ENCODE peak calls at places on chromosomes 16 and 17, in four cellular contexts. One of them, this sample, is unnamed.

GRCh38 chr17:6796017-6796886 is 20.2 kb downstream of the FBXO39 start:
- DNase-seq in GM12892: no peak
- DNase-seq in H1: no peak
- DNase-seq in K562: no peak
- DNase-seq in this sample: peak; percentile 86

GRCh38 chr16:31694461-31694860 is 166.8 kb downstream of the AHSP start:
- DNase-seq in K562: no peak
- DNase-seq in GM12892: no peak
- DNase-seq in H1: no peak
- DNase-seq in this sample: no peak

GRCh38 chr17:51260960-51261958 is 913 bp downstream of the UTP18 start:
- DNase-seq in GM12892: peak; percentile 59
- DNase-seq in H1: peak; percentile 90
- DNase-seq in K562: peak; percentile 83
- DNase-seq in this sample: peak; percentile 49

GRCh38 chr16:23107117-23107516 is 42.1 kb downstream of the USP31 start:
- DNase-seq in K562: no peak
- DNase-seq in GM12892: no peak
- DNase-seq in H1: no peak
- DNase-seq in this sample: no peak

GRCh38 chr16:19001788-19002187 is 18.1 kb downstream of the TMC7 start:
- DNase-seq in GM12892: no peak
- DNase-seq in K562: no peak
- DNase-seq in H1: no peak
- DNase-seq in this sample: no peak

GRCh38 chr16:82157836-82158235 is 12.2 kb downstream of the MPHOSPH6 start:
- DNase-seq in K562: no peak
- DNase-seq in GM12892: no peak
- DNase-seq in H1: no peak
- DNase-seq in this sample: no peak

GRCh38 chr16:77434365-77435239 is at the start of gene ADAMTS18:
- DNase-seq in GM12892: no peak
- DNase-seq in H1: peak; percentile 63
- DNase-seq in K562: no peak
- DNase-seq in this sample: no peak

GRCh38 chr16:12435730-12436129 is 368.0 kb downstream of the CPPED1 start:
- DNase-seq in H1: no peak
- DNase-seq in GM12892: no peak
- DNase-seq in K562: no peak
- DNase-seq in this sample: no peak

GRCh38 chr16:89481556-89481955 is 8.8 kb downstream of the ANKRD11 start:
- DNase-seq in H1: no peak
- DNase-seq in K562: no peak
- DNase-seq in GM12892: no peak
- DNase-seq in this sample: no peak

GRCh38 chr16:66508261-66508913 is 41.5 kb downstream of the TK2 start:
- DNase-seq in H1: no peak
- DNase-seq in GM12892: no peak
- DNase-seq in K562: no peak
- DNase-seq in this sample: no peak

GRCh38 chr17:45836047-45837044 is 8.3 kb upstream of the SPPL2C start:
- DNase-seq in GM12892: no peak
- DNase-seq in K562: no peak
- DNase-seq in H1: no peak
- DNase-seq in this sample: no peak

GRCh38 chr16:566475-567361 is at the start of gene NHLRC4:
- DNase-seq in K562: peak; percentile 93
- DNase-seq in GM12892: peak; percentile 96
- DNase-seq in H1: no peak
- DNase-seq in this sample: peak; percentile 50

GRCh38 chr17:7922499-7923289 is 6.6 kb upstream of the RNF227 start:
- DNase-seq in H1: peak; percentile 90
- DNase-seq in K562: no peak
- DNase-seq in GM12892: peak; percentile 65
- DNase-seq in this sample: no peak

GRCh38 chr16:79211581-79211980 is 389.0 kb downstream of the MAF start:
- DNase-seq in GM12892: no peak
- DNase-seq in H1: no peak
- DNase-seq in K562: no peak
- DNase-seq in this sample: no peak

GRCh38 chr16:10537946-10538345 is 42.5 kb downstream of the EMP2 start:
- DNase-seq in H1: no peak
- DNase-seq in GM12892: no peak
- DNase-seq in K562: no peak
- DNase-seq in this sample: no peak

GRCh38 chr17:45355087-45355486 is 38.3 kb upstream of the MAP3K14 start:
- DNase-seq in K562: no peak
- DNase-seq in GM12892: no peak
- DNase-seq in H1: no peak
- DNase-seq in this sample: no peak

GRCh38 chr16:30893744-30894539 is at the start of gene BCL7C:
- DNase-seq in H1: peak; percentile 93
- DNase-seq in GM12892: peak; percentile 82
- DNase-seq in K562: peak; percentile 95
- DNase-seq in this sample: peak; percentile 90

GRCh38 chr17:299546-299945 is 53.1 kb downstream of the RPH3AL start:
- DNase-seq in K562: no peak
- DNase-seq in H1: no peak
- DNase-seq in GM12892: no peak
- DNase-seq in this sample: no peak

GRCh38 chr17:17303010-17303846 is at the start of gene NT5M:
- DNase-seq in K562: peak; percentile 90
- DNase-seq in GM12892: peak; percentile 83
- DNase-seq in H1: peak; percentile 86
- DNase-seq in this sample: peak; percentile 34

GRCh38 chr17:83190601-83191387 is 111.4 kb downstream of the METRNL start:
- DNase-seq in GM12892: no peak
- DNase-seq in K562: no peak
- DNase-seq in H1: no peak
- DNase-seq in this sample: no peak

GRCh38 chr16:66130296-66130910 is 236.1 kb upstream of the CDH5 start:
- DNase-seq in GM12892: no peak
- DNase-seq in K562: no peak
- DNase-seq in H1: no peak
- DNase-seq in this sample: no peak

GRCh38 chr16:22643886-22644285 is 133.2 kb downstream of the NPIPB5 start:
- DNase-seq in GM12892: no peak
- DNase-seq in H1: no peak
- DNase-seq in K562: no peak
- DNase-seq in this sample: no peak

GRCh38 chr17:63196772-63197335 is 230.8 kb downstream of the TANC2 start:
- DNase-seq in H1: no peak
- DNase-seq in GM12892: no peak
- DNase-seq in K562: no peak
- DNase-seq in this sample: no peak

GRCh38 chr17:245611-246010 is 64.2 kb upstream of the DOC2B start:
- DNase-seq in GM12892: no peak
- DNase-seq in H1: no peak
- DNase-seq in K562: no peak
- DNase-seq in this sample: no peak

GRCh38 chr17:71208111-71208704 is 912.6 kb upstream of the SOX9 start:
- DNase-seq in H1: no peak
- DNase-seq in GM12892: no peak
- DNase-seq in K562: no peak
- DNase-seq in this sample: no peak

GRCh38 chr16:27405546-27406451 is 3.8 kb downstream of the IL21R start:
- DNase-seq in K562: no peak
- DNase-seq in H1: no peak
- DNase-seq in GM12892: no peak
- DNase-seq in this sample: no peak

GRCh38 chr17:39538875-39539274 is 68.8 kb downstream of the NEUROD2 start:
- DNase-seq in GM12892: no peak
- DNase-seq in H1: no peak
- DNase-seq in K562: no peak
- DNase-seq in this sample: no peak

DNA sequence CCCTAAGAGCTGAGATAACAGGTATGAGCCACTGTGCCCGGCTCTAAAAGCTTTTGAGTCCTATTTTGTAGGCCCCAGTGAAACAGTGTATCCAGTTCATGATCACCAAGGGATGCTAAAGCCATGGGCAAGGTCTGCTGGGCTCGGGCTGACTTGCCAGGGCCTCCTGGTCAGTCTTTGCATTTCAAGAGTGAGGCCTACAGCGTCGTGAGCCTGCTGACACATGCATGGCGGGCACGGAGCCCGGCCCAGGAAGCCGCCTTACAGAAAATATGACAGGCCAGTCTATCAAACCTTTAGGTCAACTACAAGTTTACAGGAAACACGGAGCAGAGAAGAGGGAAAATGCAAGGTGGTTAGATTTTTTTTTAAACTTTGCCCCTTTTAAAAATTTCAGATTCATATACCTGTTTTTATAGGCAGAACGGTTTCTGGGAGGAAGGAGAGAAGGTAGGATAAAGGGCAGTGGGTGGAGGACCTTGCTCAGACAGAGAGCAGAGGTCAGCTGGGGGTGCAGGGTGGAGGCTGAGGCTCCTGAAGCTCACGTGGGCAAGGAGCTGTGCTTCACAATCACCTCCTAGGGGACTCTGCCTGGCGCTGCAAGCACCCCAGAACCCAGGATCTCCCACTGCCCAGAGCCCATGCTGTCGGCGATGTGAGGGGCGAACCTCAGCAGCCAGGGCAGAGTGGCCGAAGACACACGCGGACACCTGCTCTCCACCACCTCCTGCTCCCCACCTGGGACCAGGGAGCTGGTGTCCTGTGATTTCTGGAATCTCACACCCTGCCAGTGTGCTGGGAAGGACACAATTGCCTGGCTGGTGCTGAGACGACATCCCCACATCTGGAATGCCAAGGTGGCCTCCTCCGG is 21.3 kb downstream of the C16orf95 start:
- DNase-seq in GM12892: no peak
- DNase-seq in K562: no peak
- DNase-seq in H1: no peak
- DNase-seq in this sample: no peak
- TF ChIP-seq TAF1 in GM12892: no peak
- TF ChIP-seq TAF1 in K562: no peak
- TF ChIP-seq TAF1 in H1: no peak
- TF ChIP-seq TAF1 in this sample: no peak

GRCh38 chr17:19755821-19756510 is 7.9 kb upstream of the ALDH3A1 start:
- DNase-seq in GM12892: peak; percentile 53
- DNase-seq in K562: no peak
- DNase-seq in H1: no peak
- DNase-seq in this sample: no peak

GRCh38 chr17:19752216-19753048 is 4.3 kb upstream of the ALDH3A1 start:
- DNase-seq in GM12892: no peak
- DNase-seq in H1: no peak
- DNase-seq in K562: no peak
- DNase-seq in this sample: no peak

GRCh38 chr17:19753049-19753444 is 4.9 kb upstream of the ALDH3A1 start:
- DNase-seq in K562: no peak
- DNase-seq in H1: no peak
- DNase-seq in GM12892: no peak
- DNase-seq in this sample: no peak

GRCh38 chr17:19755392-19755791 is 7.3 kb upstream of the ALDH3A1 start:
- DNase-seq in GM12892: no peak
- DNase-seq in H1: no peak
- DNase-seq in K562: no peak
- DNase-seq in this sample: no peak

DNA sequence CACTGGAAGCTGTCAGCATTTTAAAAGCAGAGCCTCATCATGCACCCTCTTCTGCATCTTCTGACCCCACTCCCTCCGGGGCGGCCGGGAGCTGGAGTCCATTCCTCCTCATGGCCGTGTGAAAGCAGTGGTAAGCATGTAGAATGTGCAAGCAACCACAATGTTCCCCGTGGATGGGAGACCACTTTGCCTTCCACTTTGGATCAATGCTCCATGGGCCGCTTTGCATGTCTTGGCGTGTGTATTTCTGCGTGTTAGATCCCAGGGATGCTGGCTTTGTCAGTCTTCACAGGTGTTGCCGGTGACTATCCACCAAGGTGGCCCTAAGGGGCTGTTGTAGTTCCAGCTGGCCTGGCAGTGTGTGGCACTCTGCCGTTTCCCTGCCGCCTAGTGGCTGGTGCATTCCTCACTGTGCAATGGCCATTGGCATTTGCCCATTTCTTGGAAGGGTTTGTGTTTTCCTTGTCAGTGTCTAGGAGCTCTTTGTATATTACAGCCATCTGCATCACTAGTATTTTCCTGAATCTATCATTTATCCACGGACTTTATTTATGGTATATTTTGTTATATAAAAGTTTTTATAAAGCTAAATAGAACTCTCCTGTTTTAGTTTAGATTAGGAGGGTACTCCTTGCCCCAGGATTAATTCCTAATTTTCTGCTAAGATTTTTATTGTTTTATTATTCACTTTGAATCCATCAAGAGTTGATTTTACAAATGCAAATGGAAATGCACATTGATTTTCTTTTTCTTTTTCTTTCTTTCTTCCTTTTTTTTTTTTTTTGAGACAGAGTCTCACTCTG is 5.8 kb upstream of the ALDH3A1 start:
- DNase-seq in H1: no peak
- DNase-seq in GM12892: no peak
- DNase-seq in K562: no peak
- DNase-seq in this sample: no peak
- TF ChIP-seq TAF1 in H1: no peak
- TF ChIP-seq TAF1 in GM12892: no peak
- TF ChIP-seq TAF1 in K562: no peak
- TF ChIP-seq TAF1 in this sample: no peak

GRCh38 chr17:74566132-74566753 is 1.1 kb downstream of the CD300H start:
- DNase-seq in K562: peak; percentile 53
- DNase-seq in GM12892: no peak
- DNase-seq in H1: peak; percentile 85
- DNase-seq in this sample: peak; percentile 18

GRCh38 chr17:74567397-74567796 is at the start of gene CD300H:
- DNase-seq in GM12892: no peak
- DNase-seq in H1: no peak
- DNase-seq in K562: no peak
- DNase-seq in this sample: no peak

GRCh38 chr17:74568116-74568873 is 986 bp upstream of the CD300H start:
- DNase-seq in K562: no peak
- DNase-seq in H1: no peak
- DNase-seq in GM12892: no peak
- DNase-seq in this sample: no peak

GRCh38 chr17:74569392-74570003 is 2.2 kb upstream of the CD300H start:
- DNase-seq in GM12892: no peak
- DNase-seq in K562: peak; percentile 21
- DNase-seq in H1: no peak
- DNase-seq in this sample: no peak

DNA sequence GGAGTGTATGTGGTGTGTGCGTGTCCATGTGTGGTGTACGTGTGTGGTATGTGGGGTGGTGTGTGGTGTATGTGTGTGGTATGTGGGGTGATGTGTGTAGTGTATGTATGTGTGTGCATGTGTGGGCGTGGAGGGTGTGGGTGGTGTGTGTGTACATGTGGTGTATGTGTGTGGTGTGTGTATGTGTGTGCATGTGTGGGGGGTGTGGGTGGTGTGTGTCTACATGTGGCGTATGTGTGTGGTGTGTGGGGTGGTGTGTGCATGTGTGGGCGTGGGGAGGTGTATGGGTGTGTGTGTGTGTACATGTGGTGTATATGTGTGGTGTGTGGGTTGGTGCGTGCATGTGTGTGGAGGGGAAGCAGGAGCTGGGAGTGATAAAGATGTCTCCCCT is 1.7 kb upstream of the CD300H start:
- DNase-seq in GM12892: no peak
- DNase-seq in K562: no peak
- DNase-seq in H1: no peak
- DNase-seq in this sample: no peak
- TF ChIP-seq TAF1 in GM12892: no peak
- TF ChIP-seq TAF1 in K562: no peak
- TF ChIP-seq TAF1 in H1: no peak
- TF ChIP-seq TAF1 in this sample: no peak

GRCh38 chr16:85615852-85616607 is 2.9 kb downstream of the GSE1 start:
- DNase-seq in H1: peak; percentile 98
- DNase-seq in K562: peak; percentile 93
- DNase-seq in GM12892: peak; percentile 93
- DNase-seq in this sample: peak; percentile 64
- TF ChIP-seq TAF1 in H1: no peak
- TF ChIP-seq TAF1 in K562: peak; percentile 61
- TF ChIP-seq TAF1 in GM12892: no peak
- TF ChIP-seq TAF1 in this sample: no peak